ENCODE peak calls at places on chromosome 13, in five cellular contexts. Y is cardiac muscle cell, Z is trophoblast cell, D is tibial artery, A is neuronal stem cell. P is an unnamed sample.

GRCh38 chr13:81929988-81930387 is 1589.1 kb upstream of the SPRY2 start:
- DNase-seq in Y (peak; percentile 5), Z (no peak), D (no peak), A (peak; percentile 18), P (no peak)

GRCh38 chr13:72726721-72727416 is 560 bp downstream of the MZT1 start:
- DNase-seq in Y (peak; percentile 17), Z (peak; percentile 30), D (peak; percentile 70), A (peak; percentile 9), P (peak; percentile 51)

GRCh38 chr13:74204606-74205312 is 70.6 kb upstream of the KLF12 start:
- DNase-seq in Y (no peak), Z (peak; percentile 16), D (no peak), A (no peak), P (no peak)

GRCh38 chr13:35502456-35502855 is 26.0 kb upstream of the MAB21L1 start:
- DNase-seq in Y (no peak), Z (no peak), D (no peak), A (no peak), P (no peak)

GRCh38 chr13:27704681-27705080 is 83.0 kb downstream of the POLR1D start:
- DNase-seq in Y (no peak), Z (no peak), D (no peak), A (no peak), P (no peak)

GRCh38 chr13:83943530-83944279 is 61.4 kb upstream of the SLITRK1 start:
- DNase-seq in Y (peak; percentile 2), Z (no peak), D (no peak), A (no peak), P (no peak)

GRCh38 chr13:59710416-59710815 is 453.3 kb downstream of the DIAPH3 start:
- DNase-seq in Y (no peak), Z (no peak), D (no peak), A (no peak), P (no peak)

GRCh38 chr13:60591348-60591747 is 194.3 kb downstream of the TDRD3 start:
- DNase-seq in Y (peak; percentile 86), Z (no peak), D (no peak), A (no peak), P (no peak)

GRCh38 chr13:25276748-25277147 is 10.5 kb downstream of the MTMR6 start:
- DNase-seq in Y (no peak), Z (no peak), D (no peak), A (no peak), P (no peak)

GRCh38 chr13:51785592-51786424 is 18.2 kb downstream of the DHRS12 start:
- DNase-seq in Y (peak; percentile 69), Z (peak; percentile 20), D (no peak), A (no peak), P (peak; percentile 89)

GRCh38 chr13:107576430-107576829 is 638.9 kb downstream of the LIG4 start:
- DNase-seq in Y (no peak), Z (no peak), D (no peak), A (no peak), P (no peak)

GRCh38 chr13:25939961-25940687 is 111.7 kb downstream of the SHISA2 start:
- DNase-seq in Y (no peak), Z (no peak), D (no peak), A (no peak), P (no peak)

GRCh38 chr13:113907637-113908617 is 44.1 kb upstream of the GAS6 start:
- DNase-seq in Y (peak; percentile 69), Z (peak; percentile 30), D (peak; percentile 70), A (no peak), P (no peak)

GRCh38 chr13:76516013-76516412 is 370.2 kb downstream of the KCTD12 start:
- DNase-seq in Y (peak; percentile 79), Z (no peak), D (no peak), A (no peak), P (no peak)

GRCh38 chr13:98014766-98015165 is 61.3 kb downstream of the IPO5 start:
- DNase-seq in Y (peak; percentile 84), Z (no peak), D (no peak), A (no peak), P (no peak)

GRCh38 chr13:112067121-112067741 is at the start of gene SOX1:
- DNase-seq in Y (peak; percentile 17), Z (no peak), D (no peak), A (no peak), P (no peak)

GRCh38 chr13:41311607-41312500 is 787 bp downstream of the NAA16 start:
- DNase-seq in Y (peak; percentile 59), Z (peak; percentile 21), D (peak; percentile 65), A (peak; percentile 17), P (peak; percentile 78)

GRCh38 chr13:50693755-50694154 is 149.7 kb downstream of the DLEU7 start:
- DNase-seq in Y (peak; percentile 73), Z (no peak), D (no peak), A (no peak), P (peak; percentile 90)

GRCh38 chr13:74015137-74015536 is 119.1 kb downstream of the KLF12 start:
- DNase-seq in Y (peak; percentile 4), Z (no peak), D (no peak), A (no peak), P (no peak)

GRCh38 chr13:31742102-31742695 is 2.9 kb downstream of the RXFP2 start:
- DNase-seq in Y (peak; percentile 85), Z (peak; percentile 42), D (peak; percentile 75), A (peak; percentile 69), P (peak; percentile 72)

GRCh38 chr13:78372581-78372980 is 230.8 kb downstream of the POU4F1 start:
- DNase-seq in Y (no peak), Z (no peak), D (no peak), A (no peak), P (no peak)

GRCh38 chr13:78382481-78382880 is 220.9 kb downstream of the POU4F1 start:
- DNase-seq in Y (no peak), Z (no peak), D (no peak), A (no peak), P (peak; percentile 65)

GRCh38 chr13:78376033-78376432 is 227.3 kb downstream of the POU4F1 start:
- DNase-seq in Y (no peak), Z (no peak), D (no peak), A (no peak), P (no peak)

DNA sequence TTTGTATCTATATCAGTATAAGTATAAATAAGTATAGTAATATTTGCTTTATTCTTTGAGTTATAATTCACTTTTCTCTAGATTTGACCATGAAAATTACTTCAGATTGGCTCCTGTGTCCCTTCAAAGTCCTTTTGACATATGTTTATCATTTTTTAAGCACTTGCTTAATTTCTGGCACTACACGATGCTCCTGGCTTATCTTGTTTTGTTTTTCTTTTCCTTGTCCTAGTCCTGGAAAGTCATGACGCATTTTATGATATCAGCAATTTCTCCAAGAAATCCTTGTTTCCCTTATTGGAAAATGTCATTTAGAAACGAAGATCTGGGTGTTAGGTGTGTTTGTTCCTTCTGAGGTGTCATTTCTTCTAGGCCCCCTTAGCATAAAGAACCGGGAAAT is 226.5 kb downstream of the POU4F1 start:
- DNase-seq in Y (no peak), Z (no peak), D (no peak), A (no peak), P (no peak)
- H3K4me3 ChIP-seq in Y (no peak overlapping the region), Z (no peak overlapping the region), D (no peak overlapping the region), A (no peak overlapping the region), P (no peak overlapping the region)

DNA sequence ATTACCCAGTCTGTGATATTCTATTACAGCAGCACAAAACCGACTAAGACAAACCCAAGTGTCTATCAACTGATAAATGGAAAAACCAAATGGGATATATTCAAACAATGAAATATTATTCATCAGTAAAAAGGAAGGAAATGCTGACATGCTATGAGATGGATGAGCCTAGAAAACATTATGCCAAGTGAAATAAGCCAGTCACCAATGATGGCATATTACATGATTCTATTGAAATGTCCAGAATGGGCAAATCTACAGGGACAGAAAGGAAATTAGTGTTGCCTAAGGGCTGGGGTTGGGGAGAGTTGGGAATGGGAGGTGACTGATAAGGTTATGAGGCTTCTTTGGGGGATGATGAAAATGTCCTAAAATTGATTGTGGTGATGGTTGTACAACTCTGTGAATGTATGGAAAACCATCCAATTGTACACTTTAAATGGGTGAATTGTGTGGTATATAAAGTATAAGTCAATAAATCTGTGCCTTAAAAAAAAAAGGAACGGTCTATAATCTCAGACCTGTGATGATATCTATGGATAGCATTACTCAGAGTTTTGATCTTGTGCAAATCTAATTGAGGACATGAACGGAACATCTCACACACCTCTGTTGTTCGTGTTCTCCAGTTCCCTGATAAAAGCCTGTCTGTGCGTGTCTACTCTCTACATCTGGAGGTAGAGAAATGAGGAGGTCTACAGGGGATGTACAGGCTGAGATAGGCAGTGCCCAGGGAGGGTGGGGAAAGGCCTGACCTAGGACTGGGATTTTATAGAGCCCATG is 49.1 kb downstream of the TNFRSF19 start:
- DNase-seq in Y (no peak), Z (no peak), D (no peak), A (no peak), P (no peak)
- H3K27ac ChIP-seq in Y (peak overlapping the region; percentile 58), Z (no peak overlapping the region), D (no peak overlapping the region), A (no peak overlapping the region), P (no peak overlapping the region)

GRCh38 chr13:45626731-45627374 is 11.3 kb upstream of the ERICH6B start:
- DNase-seq in Y (peak; percentile 4), Z (no peak), D (no peak), A (no peak), P (no peak)

GRCh38 chr13:45628094-45628493 is 12.6 kb upstream of the ERICH6B start:
- DNase-seq in Y (no peak), Z (no peak), D (no peak), A (no peak), P (no peak)

GRCh38 chr13:45630791-45631190 is 15.3 kb upstream of the ERICH6B start:
- DNase-seq in Y (no peak), Z (peak; percentile 80), D (no peak), A (no peak), P (no peak)

GRCh38 chr13:45623516-45624090 is 8.1 kb upstream of the ERICH6B start:
- DNase-seq in Y (peak; percentile 29), Z (no peak), D (no peak), A (no peak), P (no peak)

DNA sequence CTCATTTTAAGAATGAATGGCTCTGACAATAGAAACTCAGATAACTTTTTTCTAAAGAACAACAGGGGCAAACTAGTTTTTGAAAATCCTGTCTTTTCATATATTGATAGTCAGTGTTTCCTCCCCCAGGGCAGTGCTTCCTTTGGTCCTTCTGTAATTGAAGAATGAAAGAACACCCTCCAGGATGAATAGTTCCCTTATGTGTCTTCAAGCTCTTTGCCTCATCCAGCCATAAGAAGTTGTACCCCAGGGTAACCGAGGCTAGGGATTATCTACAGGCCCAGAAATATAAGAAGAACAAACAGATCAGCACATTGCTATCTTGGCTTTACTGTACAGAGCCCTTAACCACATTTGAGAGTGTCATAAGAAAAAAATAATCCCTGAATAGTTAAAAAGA is 12.1 kb upstream of the ERICH6B start:
- DNase-seq in Y (no peak), Z (no peak), D (no peak), A (no peak), P (no peak)
- H3K27me3 ChIP-seq in Y (no peaks in the 10 kb centered on the region), Z (no peaks in the 10 kb centered on the region), D (no peaks in the 10 kb centered on the region), A (no peaks in the 10 kb centered on the region), P (no peaks in the 10 kb centered on the region)

DNA sequence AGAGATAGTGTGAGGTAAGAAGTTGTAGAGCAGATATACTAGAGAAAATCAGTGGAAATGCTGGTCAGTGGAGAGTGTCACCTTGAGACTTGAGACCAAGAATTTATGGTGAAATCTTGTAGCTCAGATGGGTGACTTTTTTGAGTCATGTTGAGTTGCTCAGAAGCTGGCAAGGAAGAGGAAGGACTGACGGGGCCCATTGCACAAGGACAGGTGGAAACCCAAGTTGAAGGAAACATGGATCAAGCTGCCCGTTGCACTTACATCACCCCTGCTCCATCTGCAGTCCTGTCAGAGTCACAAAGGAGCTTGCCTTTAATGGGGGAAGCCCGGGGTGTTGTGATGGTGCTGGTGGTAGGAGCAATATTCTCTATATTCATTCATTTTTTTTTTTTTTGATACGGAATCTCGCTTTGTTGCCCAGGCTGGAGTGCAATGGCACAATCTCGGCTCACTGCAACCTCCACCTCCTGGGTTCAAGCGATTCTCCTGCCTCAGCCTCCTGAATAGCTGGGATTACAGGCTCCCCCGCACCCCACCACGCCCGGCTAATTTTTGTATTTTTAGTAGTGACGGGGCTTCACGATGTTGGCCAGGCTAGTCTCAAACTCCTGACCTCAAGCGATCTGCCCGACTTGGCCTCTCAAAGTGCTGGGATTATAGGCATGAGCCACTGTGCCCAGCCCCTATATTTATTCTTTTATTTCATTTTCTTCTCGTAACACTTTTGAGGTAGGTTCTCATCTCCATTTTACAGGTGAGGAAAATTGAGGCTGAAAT is 27.4 kb downstream of the UBAC2 start:
- DNase-seq in Y (no peak), Z (peak; percentile 13), D (no peak), A (no peak), P (no peak)
- H3K4me3 ChIP-seq in Y (no peak overlapping the region), Z (no peak overlapping the region), D (no peak overlapping the region), A (no peak overlapping the region), P (no peak overlapping the region)

P was measured in right cardiac atrium.